ENCODE peak calls at places on chromosomes 12 and 14, in eight cellular contexts. W is head of caudate nucleus; M is activated CD8-positive, alpha-beta memory T cell treated with anti-CD3 and anti-CD28 coated beads for 1 hour; Z is bronchial epithelial cell; B is endothelial cell; Y is cardiac fibroblast; K is kidney tubule cell; L is A549. F is an unnamed sample.

GRCh38 chr14:74558655-74559054 is 53.4 kb downstream of the LTBP2 start:
- DNase-seq in M (no peak), Z (no peak), K (no peak), B (no peak), W (no peak), L (no peak), Y (peak; percentile 71), F (peak; percentile 53)

GRCh38 chr12:121765573-121765972 is 27.9 kb downstream of the RHOF start:
- DNase-seq in M (no peak), B (no peak), Z (peak; percentile 60), W (peak; percentile 59), L (no peak), K (peak; percentile 67), Y (peak; percentile 77), F (peak; percentile 89)

GRCh38 chr12:92403210-92404175 is 257.8 kb upstream of the BTG1 start:
- DNase-seq in L (no peak), W (no peak), K (peak; percentile 43), Y (no peak), M (no peak), Z (no peak), B (no peak), F (no peak)

GRCh38 chr12:123601602-123602489 is at the start of gene DDX55:
- DNase-seq in B (peak; percentile 82), Y (peak; percentile 86), W (peak; percentile 92), Z (peak; percentile 53), M (peak; percentile 66), L (peak; percentile 81), K (peak; percentile 87), F (peak; percentile 80)

GRCh38 chr14:67883717-67884116 is 64.1 kb downstream of the RAD51B start:
- DNase-seq in B (no peak), Y (peak; percentile 54), M (no peak), K (peak; percentile 30), W (no peak), L (peak; percentile 18), Z (peak; percentile 40), F (peak; percentile 59)

GRCh38 chr12:100827901-100828520 is 33.4 kb downstream of the ANO4 start:
- DNase-seq in W (no peak), Y (peak; percentile 66), Z (peak; percentile 42), M (no peak), L (peak; percentile 4), K (peak; percentile 55), B (peak; percentile 46), F (peak; percentile 67)

GRCh38 chr12:28026701-28027100 is 54.2 kb upstream of the PTHLH start:
- DNase-seq in M (no peak), B (no peak), W (no peak), Z (peak; percentile 89), K (peak; percentile 88), Y (no peak), L (no peak), F (no peak)

GRCh38 chr12:71780207-71780822 is 25.7 kb downstream of the RAB21 start:
- DNase-seq in L (peak; percentile 28), Y (peak; percentile 68), Z (peak; percentile 41), M (no peak), W (peak; percentile 71), K (peak; percentile 44), B (peak; percentile 48), F (peak; percentile 63)

GRCh38 chr14:96362071-96362964 is 823 bp downstream of the ATG2B start:
- DNase-seq in M (no peak), W (peak; percentile 36), L (peak; percentile 37), Z (peak; percentile 62), Y (peak; percentile 56), K (peak; percentile 62), B (no peak), F (peak; percentile 40)

GRCh38 chr12:34398706-34399630 is 376.7 kb downstream of the ALG10 start:
- DNase-seq in K (no peak), B (peak; percentile 1), L (no peak), W (no peak), Z (no peak), Y (no peak), M (no peak), F (no peak)

GRCh38 chr12:124952801-124953200 is 36.1 kb downstream of the DHX37 start:
- DNase-seq in M (no peak), Y (no peak), L (no peak), Z (no peak), B (no peak), K (peak; percentile 25), W (no peak), F (no peak)

GRCh38 chr14:67187826-67188225 is 1.4 kb upstream of the GARIN2 start:
- DNase-seq in Z (peak; percentile 81), K (peak; percentile 95), Y (peak; percentile 69), W (no peak), L (no peak), M (no peak), B (no peak), F (peak; percentile 60)

GRCh38 chr12:112988224-112988623 is 9.9 kb downstream of the OAS2 start:
- DNase-seq in Z (no peak), B (no peak), Y (no peak), W (no peak), K (no peak), L (no peak), M (no peak), F (no peak)

GRCh38 chr14:102363182-102363952 is 626 bp downstream of the TECPR2 start:
- DNase-seq in M (no peak), W (peak; percentile 63), Z (peak; percentile 72), L (peak; percentile 23), Y (peak; percentile 44), B (no peak), K (peak; percentile 60), F (peak; percentile 27)

GRCh38 chr12:54337280-54337842 is 12.4 kb downstream of the COPZ1 start:
- DNase-seq in W (peak; percentile 51), Z (no peak), M (no peak), K (no peak), L (no peak), Y (no peak), B (no peak), F (peak; percentile 39)

GRCh38 chr14:104389326-104390220 is 190.0 kb upstream of the C14orf180 start:
- DNase-seq in K (no peak), W (peak; percentile 11), M (peak; percentile 22), Z (no peak), Y (no peak), L (no peak), B (no peak), F (no peak)

GRCh38 chr12:79374543-79374942 is 316.2 kb downstream of the PAWR start:
- DNase-seq in K (no peak), W (no peak), M (no peak), Y (no peak), Z (peak; percentile 28), L (no peak), B (no peak), F (no peak)

GRCh38 chr12:13161172-13161571 is 35.4 kb upstream of the EMP1 start:
- DNase-seq in B (no peak), K (no peak), M (no peak), Y (no peak), W (no peak), Z (no peak), L (no peak), F (no peak)

GRCh38 chr14:77037886-77038511 is 9.5 kb upstream of the IRF2BPL start:
- DNase-seq in K (peak; percentile 42), W (peak; percentile 54), Y (peak; percentile 57), Z (no peak), L (no peak), B (no peak), M (no peak), F (peak; percentile 33)

GRCh38 chr12:18239561-18239960 is 21.8 kb upstream of the PIK3C2G start:
- DNase-seq in Y (peak; percentile 59), W (no peak), B (no peak), K (no peak), M (no peak), L (no peak), Z (peak; percentile 61), F (peak; percentile 20)

GRCh38 chr14:55979096-55979495 is 139.1 kb upstream of the PELI2 start:
- DNase-seq in K (no peak), B (no peak), Y (no peak), W (no peak), M (no peak), Z (no peak), L (no peak), F (no peak)

GRCh38 chr12:113075137-113075683 is 18.7 kb downstream of the DTX1 start:
- DNase-seq in Z (no peak), B (no peak), L (no peak), M (no peak), K (peak; percentile 29), Y (no peak), W (no peak), F (no peak)

GRCh38 chr12:41402804-41403203 is 214.7 kb downstream of the PDZRN4 start:
- DNase-seq in K (no peak), Y (no peak), L (no peak), W (no peak), M (no peak), Z (no peak), B (no peak), F (no peak)

GRCh38 chr14:29734732-29735131 is 192.9 kb downstream of the PRKD1 start:
- DNase-seq in K (no peak), B (no peak), L (no peak), Y (no peak), Z (no peak), M (no peak), W (no peak), F (no peak)

GRCh38 chr14:68074765-68075381 is 255.3 kb downstream of the RAD51B start:
- DNase-seq in K (no peak), L (no peak), Y (no peak), B (no peak), M (no peak), W (no peak), Z (no peak), F (peak; percentile 45)

GRCh38 chr14:101839236-101839635 is 77.7 kb downstream of the PPP2R5C start:
- DNase-seq in L (no peak), W (no peak), B (no peak), Z (no peak), Y (no peak), K (peak; percentile 43), M (no peak), F (no peak)

GRCh38 chr12:131085816-131086591 is 132.3 kb downstream of the ADGRD1 start:
- DNase-seq in B (no peak), K (no peak), Z (no peak), Y (no peak), M (no peak), W (peak; percentile 21), L (no peak), F (no peak)

GRCh38 chr12:1935700-1936378 is 17.4 kb upstream of the CACNA2D4 start:
- DNase-seq in Y (no peak), W (peak; percentile 83), L (no peak), K (no peak), Z (no peak), M (no peak), B (no peak), F (no peak)

GRCh38 chr12:57146092-57146491 is 1.3 kb downstream of the LRP1-AS start:
- DNase-seq in K (no peak), M (no peak), L (no peak), Y (no peak), Z (no peak), W (no peak), B (no peak), F (peak; percentile 63)

GRCh38 chr14:72060917-72061316 is 128.7 kb downstream of the RGS6 start:
- DNase-seq in M (no peak), L (no peak), W (no peak), K (no peak), Y (no peak), Z (peak; percentile 14), B (no peak), F (no peak)

GRCh38 chr12:22409071-22409951 is 74.8 kb upstream of the ST8SIA1 start:
- DNase-seq in Y (no peak), Z (no peak), L (no peak), K (no peak), W (no peak), B (no peak), M (no peak), F (peak; percentile 17)

GRCh38 chr14:21227981-21228380 is 41.3 kb downstream of the HNRNPC start:
- DNase-seq in M (no peak), B (no peak), K (peak; percentile 89), Y (no peak), L (no peak), Z (no peak), W (no peak), F (no peak)

GRCh38 chr14:20350860-20351259 is 7.4 kb downstream of the PARP2 start:
- DNase-seq in B (no peak), Z (no peak), K (no peak), Y (peak; percentile 22), W (no peak), L (no peak), M (no peak), F (peak; percentile 9)

GRCh38 chr12:51388066-51388799 is 3.0 kb downstream of the GALNT6 start:
- DNase-seq in Y (peak; percentile 39), M (no peak), Z (peak; percentile 79), B (no peak), K (no peak), W (peak; percentile 45), L (no peak), F (peak; percentile 67)

F was measured in fibroblast of the aortic adventitia.